ENCODE peak calls at places on chromosomes 11 and 22, in ten cellular contexts. One of them, this sample, is unnamed.

GRCh38 chr11:61776561-61777075 is 15.8 kb downstream of the TMEM258 start:
- DNase-seq in IMR-90: peak; percentile 68
- DNase-seq in stomach: peak; percentile 76
- DNase-seq in body of pancreas: peak; percentile 76
- DNase-seq in endothelial cell of umbilical vein: peak; percentile 50
- DNase-seq in heart left ventricle: no peak
- DNase-seq in uterus: no peak
- DNase-seq in HCT116: peak; percentile 28
- DNase-seq in adrenal gland: peak; percentile 71
- DNase-seq in spleen: no peak
- DNase-seq in this sample: peak; percentile 80

GRCh38 chr11:42524534-42525227 is 787.1 kb upstream of the API5 start:
- DNase-seq in IMR-90: no peak
- DNase-seq in stomach: peak; percentile 45
- DNase-seq in body of pancreas: peak; percentile 65
- DNase-seq in endothelial cell of umbilical vein: peak; percentile 72
- DNase-seq in heart left ventricle: peak; percentile 23
- DNase-seq in uterus: no peak
- DNase-seq in HCT116: no peak
- DNase-seq in adrenal gland: peak; percentile 54
- DNase-seq in spleen: no peak
- DNase-seq in this sample: peak; percentile 77

GRCh38 chr11:119307219-119307618 is 9.7 kb downstream of the MCAM start:
- DNase-seq in IMR-90: no peak
- DNase-seq in stomach: no peak
- DNase-seq in body of pancreas: no peak
- DNase-seq in endothelial cell of umbilical vein: peak; percentile 39
- DNase-seq in heart left ventricle: no peak
- DNase-seq in uterus: no peak
- DNase-seq in HCT116: no peak
- DNase-seq in adrenal gland: no peak
- DNase-seq in spleen: no peak
- DNase-seq in this sample: no peak

GRCh38 chr11:126702987-126703386 is 297.6 kb downstream of the KIRREL3 start:
- DNase-seq in IMR-90: no peak
- DNase-seq in stomach: no peak
- DNase-seq in body of pancreas: peak; percentile 25
- DNase-seq in endothelial cell of umbilical vein: no peak
- DNase-seq in heart left ventricle: no peak
- DNase-seq in uterus: no peak
- DNase-seq in HCT116: no peak
- DNase-seq in adrenal gland: peak; percentile 51
- DNase-seq in spleen: no peak
- DNase-seq in this sample: peak; percentile 30

GRCh38 chr11:17699157-17700114 is 19.9 kb upstream of the MYOD1 start:
- DNase-seq in IMR-90: peak; percentile 34
- DNase-seq in stomach: no peak
- DNase-seq in body of pancreas: no peak
- DNase-seq in endothelial cell of umbilical vein: no peak
- DNase-seq in heart left ventricle: no peak
- DNase-seq in uterus: no peak
- DNase-seq in HCT116: no peak
- DNase-seq in adrenal gland: no peak
- DNase-seq in spleen: no peak
- DNase-seq in this sample: no peak

GRCh38 chr22:48531721-48532435 is 1295.8 kb downstream of the BRD1 start:
- DNase-seq in IMR-90: no peak
- DNase-seq in stomach: no peak
- DNase-seq in body of pancreas: no peak
- DNase-seq in endothelial cell of umbilical vein: no peak
- DNase-seq in heart left ventricle: no peak
- DNase-seq in uterus: no peak
- DNase-seq in HCT116: no peak
- DNase-seq in adrenal gland: no peak
- DNase-seq in spleen: no peak
- DNase-seq in this sample: no peak

GRCh38 chr11:125514336-125515101 is 18.5 kb upstream of the FEZ1 start:
- DNase-seq in IMR-90: peak; percentile 46
- DNase-seq in stomach: peak; percentile 32
- DNase-seq in body of pancreas: peak; percentile 27
- DNase-seq in endothelial cell of umbilical vein: no peak
- DNase-seq in heart left ventricle: no peak
- DNase-seq in uterus: no peak
- DNase-seq in HCT116: no peak
- DNase-seq in adrenal gland: peak; percentile 26
- DNase-seq in spleen: no peak
- DNase-seq in this sample: no peak

GRCh38 chr11:4156571-4156970 is 62.0 kb downstream of the RRM1 start:
- DNase-seq in IMR-90: no peak
- DNase-seq in stomach: no peak
- DNase-seq in body of pancreas: no peak
- DNase-seq in endothelial cell of umbilical vein: no peak
- DNase-seq in heart left ventricle: no peak
- DNase-seq in uterus: no peak
- DNase-seq in HCT116: no peak
- DNase-seq in adrenal gland: no peak
- DNase-seq in spleen: no peak
- DNase-seq in this sample: no peak

GRCh38 chr11:126636911-126637799 is 281.7 kb downstream of the ST3GAL4 start:
- DNase-seq in IMR-90: peak; percentile 85
- DNase-seq in stomach: no peak
- DNase-seq in body of pancreas: no peak
- DNase-seq in endothelial cell of umbilical vein: no peak
- DNase-seq in heart left ventricle: no peak
- DNase-seq in uterus: no peak
- DNase-seq in HCT116: no peak
- DNase-seq in adrenal gland: no peak
- DNase-seq in spleen: no peak
- DNase-seq in this sample: no peak

GRCh38 chr11:6693342-6694228 is 10.4 kb upstream of the MRPL17 start:
- DNase-seq in IMR-90: peak; percentile 84
- DNase-seq in stomach: no peak
- DNase-seq in body of pancreas: peak; percentile 27
- DNase-seq in endothelial cell of umbilical vein: peak; percentile 33
- DNase-seq in heart left ventricle: peak; percentile 33
- DNase-seq in uterus: peak; percentile 24
- DNase-seq in HCT116: peak; percentile 37
- DNase-seq in adrenal gland: peak; percentile 71
- DNase-seq in spleen: no peak
- DNase-seq in this sample: no peak

GRCh38 chr11:73239111-73239521 is 21.0 kb downstream of the P2RY2 start:
- DNase-seq in IMR-90: no peak
- DNase-seq in stomach: no peak
- DNase-seq in body of pancreas: no peak
- DNase-seq in endothelial cell of umbilical vein: no peak
- DNase-seq in heart left ventricle: no peak
- DNase-seq in uterus: no peak
- DNase-seq in HCT116: no peak
- DNase-seq in adrenal gland: peak; percentile 11
- DNase-seq in spleen: peak; percentile 51
- DNase-seq in this sample: no peak

GRCh38 chr11:2778630-2779498 is 79.1 kb upstream of the KCNQ1OT1 start:
- DNase-seq in IMR-90: peak; percentile 63
- DNase-seq in stomach: peak; percentile 93
- DNase-seq in body of pancreas: peak; percentile 92
- DNase-seq in endothelial cell of umbilical vein: peak; percentile 41
- DNase-seq in heart left ventricle: peak; percentile 80
- DNase-seq in uterus: peak; percentile 77
- DNase-seq in HCT116: no peak
- DNase-seq in adrenal gland: peak; percentile 94
- DNase-seq in spleen: peak; percentile 86
- DNase-seq in this sample: peak; percentile 85
- TF ChIP-seq CTCF in IMR-90: no peak
- TF ChIP-seq CTCF in stomach: peak; percentile 47
- TF ChIP-seq CTCF in body of pancreas: peak; percentile 17
- TF ChIP-seq CTCF in endothelial cell of umbilical vein: no peak
- TF ChIP-seq CTCF in heart left ventricle: peak; percentile 35
- TF ChIP-seq CTCF in uterus: no peak
- TF ChIP-seq CTCF in HCT116: no peak
- TF ChIP-seq CTCF in adrenal gland: peak; percentile 75
- TF ChIP-seq CTCF in spleen: peak; percentile 16
- TF ChIP-seq CTCF in this sample: no peak

GRCh38 chr22:42766860-42767259 is 46.2 kb upstream of the A4GALT start:
- DNase-seq in IMR-90: no peak
- DNase-seq in stomach: no peak
- DNase-seq in body of pancreas: no peak
- DNase-seq in endothelial cell of umbilical vein: no peak
- DNase-seq in heart left ventricle: peak; percentile 42
- DNase-seq in uterus: no peak
- DNase-seq in HCT116: no peak
- DNase-seq in adrenal gland: no peak
- DNase-seq in spleen: no peak
- DNase-seq in this sample: no peak

GRCh38 chr22:42763965-42764480 is 43.4 kb upstream of the A4GALT start:
- DNase-seq in IMR-90: no peak
- DNase-seq in stomach: no peak
- DNase-seq in body of pancreas: no peak
- DNase-seq in endothelial cell of umbilical vein: no peak
- DNase-seq in heart left ventricle: no peak
- DNase-seq in uterus: no peak
- DNase-seq in HCT116: no peak
- DNase-seq in adrenal gland: no peak
- DNase-seq in spleen: no peak
- DNase-seq in this sample: no peak

GRCh38 chr22:42768385-42769035 is 47.8 kb upstream of the A4GALT start:
- DNase-seq in IMR-90: no peak
- DNase-seq in stomach: no peak
- DNase-seq in body of pancreas: no peak
- DNase-seq in endothelial cell of umbilical vein: no peak
- DNase-seq in heart left ventricle: no peak
- DNase-seq in uterus: no peak
- DNase-seq in HCT116: no peak
- DNase-seq in adrenal gland: no peak
- DNase-seq in spleen: no peak
- DNase-seq in this sample: no peak

GRCh38 chr22:42760806-42761565 is 40.3 kb upstream of the A4GALT start:
- DNase-seq in IMR-90: no peak
- DNase-seq in stomach: no peak
- DNase-seq in body of pancreas: no peak
- DNase-seq in endothelial cell of umbilical vein: no peak
- DNase-seq in heart left ventricle: no peak
- DNase-seq in uterus: no peak
- DNase-seq in HCT116: no peak
- DNase-seq in adrenal gland: no peak
- DNase-seq in spleen: no peak
- DNase-seq in this sample: no peak

GRCh38 chr22:42764895-42765363 is 44.3 kb upstream of the A4GALT start:
- DNase-seq in IMR-90: no peak
- DNase-seq in stomach: no peak
- DNase-seq in body of pancreas: no peak
- DNase-seq in endothelial cell of umbilical vein: no peak
- DNase-seq in heart left ventricle: no peak
- DNase-seq in uterus: no peak
- DNase-seq in HCT116: no peak
- DNase-seq in adrenal gland: no peak
- DNase-seq in spleen: no peak
- DNase-seq in this sample: no peak
- H3K4me1 ChIP-seq in IMR-90: peaks cover 18% of the 10 kb centered on the region
- H3K4me1 ChIP-seq in stomach: peaks cover 14% of the 10 kb centered on the region
- H3K4me1 ChIP-seq in body of pancreas: peaks cover 8% of the 10 kb centered on the region
- H3K4me1 ChIP-seq in endothelial cell of umbilical vein: no peaks in the 10 kb centered on the region
- H3K4me1 ChIP-seq in heart left ventricle: no peaks in the 10 kb centered on the region
- H3K4me1 ChIP-seq in uterus: no peaks in the 10 kb centered on the region
- H3K4me1 ChIP-seq in HCT116: peaks cover 9% of the 10 kb centered on the region
- H3K4me1 ChIP-seq in adrenal gland: peaks cover 8% of the 10 kb centered on the region
- H3K4me1 ChIP-seq in spleen: no peaks in the 10 kb centered on the region
- H3K4me1 ChIP-seq in this sample: peaks cover 5% of the 10 kb centered on the region

DNA sequence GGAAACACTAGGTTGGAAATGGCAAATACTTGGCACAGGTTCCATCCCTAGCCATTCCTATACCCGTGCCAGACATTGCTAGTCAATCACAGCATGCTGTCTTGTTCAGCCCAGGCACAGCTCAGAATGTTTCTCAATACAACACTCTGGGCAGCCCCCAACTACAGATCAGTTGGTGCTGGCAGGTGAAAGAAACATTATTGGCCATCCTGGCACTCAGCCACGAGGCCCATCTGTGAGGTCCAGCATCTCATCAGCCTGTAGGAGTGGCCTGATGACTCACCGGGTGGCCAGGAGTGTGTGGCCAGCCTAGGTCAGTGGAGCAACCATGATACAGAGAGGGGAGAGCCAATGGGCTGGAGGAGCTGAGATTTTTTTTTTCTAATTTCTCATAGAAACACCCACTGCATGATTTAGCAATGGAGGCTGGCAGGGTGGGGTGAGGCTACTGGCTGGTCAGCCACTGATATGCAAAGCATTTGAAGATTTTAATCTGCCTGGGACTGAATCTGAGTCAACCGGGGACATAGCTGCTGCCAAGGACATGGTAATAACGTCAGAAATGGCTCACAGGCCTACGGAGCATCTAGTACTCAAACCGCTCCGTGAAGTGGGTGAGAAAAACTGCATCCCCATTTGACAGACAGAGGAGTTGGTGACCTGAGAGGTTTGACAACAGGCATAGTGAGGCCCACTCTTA is 5.4 kb downstream of the MYO18B start:
- DNase-seq in IMR-90: peak; percentile 88
- DNase-seq in stomach: peak; percentile 74
- DNase-seq in body of pancreas: peak; percentile 45
- DNase-seq in endothelial cell of umbilical vein: peak; percentile 88
- DNase-seq in heart left ventricle: no peak
- DNase-seq in uterus: peak; percentile 26
- DNase-seq in HCT116: peak; percentile 45
- DNase-seq in adrenal gland: peak; percentile 98
- DNase-seq in spleen: no peak
- DNase-seq in this sample: no peak
- TF ChIP-seq POLR2A in IMR-90: no peak
- TF ChIP-seq POLR2A in stomach: no peak
- TF ChIP-seq POLR2A in body of pancreas: no peak
- TF ChIP-seq POLR2A in endothelial cell of umbilical vein: no peak
- TF ChIP-seq POLR2A in heart left ventricle: peak; percentile 13
- TF ChIP-seq POLR2A in uterus: no peak
- TF ChIP-seq POLR2A in HCT116: no peak
- TF ChIP-seq POLR2A in adrenal gland: peak; percentile 38
- TF ChIP-seq POLR2A in spleen: no peak
- TF ChIP-seq POLR2A in this sample: no peak

GRCh38 chr11:55106391-55106790 is 155.6 kb upstream of the TRIM48 start:
- DNase-seq in IMR-90: no peak
- DNase-seq in stomach: no peak
- DNase-seq in body of pancreas: no peak
- DNase-seq in endothelial cell of umbilical vein: no peak
- DNase-seq in heart left ventricle: no peak
- DNase-seq in uterus: no peak
- DNase-seq in HCT116: no peak
- DNase-seq in adrenal gland: no peak
- DNase-seq in spleen: no peak
- DNase-seq in this sample: no peak
- TF ChIP-seq CTCF in IMR-90: no peak
- TF ChIP-seq CTCF in stomach: no peak
- TF ChIP-seq CTCF in body of pancreas: no peak
- TF ChIP-seq CTCF in endothelial cell of umbilical vein: no peak
- TF ChIP-seq CTCF in heart left ventricle: no peak
- TF ChIP-seq CTCF in uterus: no peak
- TF ChIP-seq CTCF in HCT116: no peak
- TF ChIP-seq CTCF in adrenal gland: no peak
- TF ChIP-seq CTCF in spleen: no peak
- TF ChIP-seq CTCF in this sample: no peak

This sample was measured in testis.